ENCODE peak calls at places on chromosomes 7 and 10, in ten cellular contexts. I is hippocampal formation; B is activated naive CD8-positive, alpha-beta T cell treated with anti-CD3 and anti-CD28 coated beads, Interleukin-2, amount 50 U/mL, for 24 hours; C is NCI-H2029 treated with DMSO at 0.1 percent for 48 hours; G is amniotic stem cell; Z is NCI-H774; K is T follicular helper cell; J is psoas muscle; T is Ammon's horn; L is NAMALWA. P is an unnamed sample.

GRCh38 chr7:149495785-149496641 is 1.6 kb downstream of the ZNF746 start:
- DNase-seq in I (peak; percentile 22), B (no peak), C (no peak), G (peak; percentile 21), Z (no peak), K (no peak), J (peak; percentile 85), T (peak; percentile 56), L (no peak), P (no peak)

GRCh38 chr7:22651534-22652243 is 75.3 kb upstream of the IL6 start:
- DNase-seq in I (no peak), B (no peak), C (no peak), G (no peak), Z (no peak), K (no peak), J (no peak), T (no peak), L (no peak), P (no peak)

GRCh38 chr10:91617073-91617580 is 15.7 kb downstream of the PPP1R3C start:
- DNase-seq in I (no peak), B (no peak), C (no peak), G (peak; percentile 66), Z (no peak), K (no peak), J (no peak), T (no peak), L (no peak), P (no peak)

GRCh38 chr10:61960396-61961120 is 59.1 kb downstream of the ARID5B start:
- DNase-seq in I (no peak), B (no peak), C (no peak), G (no peak), Z (no peak), K (no peak), J (no peak), T (no peak), L (peak; percentile 50), P (no peak)

GRCh38 chr10:122207596-122207995 is 63.5 kb upstream of the BTBD16 start:
- DNase-seq in I (no peak), B (no peak), C (no peak), G (no peak), Z (no peak), K (no peak), J (no peak), T (no peak), L (no peak), P (no peak)

GRCh38 chr7:70640266-70640833 is 491.6 kb upstream of the GALNT17 start:
- DNase-seq in I (no peak), B (no peak), C (no peak), G (peak; percentile 9), Z (no peak), K (no peak), J (no peak), T (no peak), L (no peak), P (no peak)

GRCh38 chr7:112296416-112296815 is 89.9 kb downstream of the ZNF277 start:
- DNase-seq in I (no peak), B (no peak), C (no peak), G (no peak), Z (no peak), K (no peak), J (no peak), T (no peak), L (no peak), P (no peak)

GRCh38 chr7:157013101-157013500 is 2.6 kb upstream of the MNX1 start:
- DNase-seq in I (no peak), B (no peak), C (no peak), G (no peak), Z (no peak), K (no peak), J (no peak), T (no peak), L (no peak), P (no peak)

GRCh38 chr7:617614-618538 is 98.2 kb upstream of the PDGFA start:
- DNase-seq in I (no peak), B (peak; percentile 52), C (no peak), G (no peak), Z (no peak), K (no peak), J (peak; percentile 26), T (no peak), L (no peak), P (no peak)

GRCh38 chr10:78718032-78718572 is 350.7 kb upstream of the ZMIZ1 start:
- DNase-seq in I (no peak), B (no peak), C (no peak), G (no peak), Z (no peak), K (no peak), J (no peak), T (no peak), L (no peak), P (no peak)

GRCh38 chr10:69057261-69057950 is 30.5 kb upstream of the SRGN start:
- DNase-seq in I (peak; percentile 26), B (no peak), C (no peak), G (no peak), Z (no peak), K (no peak), J (no peak), T (peak; percentile 73), L (no peak), P (no peak)

GRCh38 chr10:69729326-69730048 is 72.2 kb upstream of the COL13A1 start:
- DNase-seq in I (no peak), B (no peak), C (no peak), G (no peak), Z (no peak), K (no peak), J (no peak), T (no peak), L (no peak), P (no peak)